ENCODE peak calls at places on chromosome 16, in four cellular contexts. W, H, B and E are unnamed samples. For H3K27me3, the result is how much of the 10 kb centered on the place peaks cover.

GRCh38 chr16:30949655-30950515 is 1.0 kb downstream of the ORAI3 start:
- DNase-seq in W (peak), H (no peak), B (peak), E (no peak)

GRCh38 chr16:15613676-15614075 is 29.3 kb downstream of the MARF1 start:
- DNase-seq in W (peak), H (no peak), B (no peak), E (no peak)

GRCh38 chr16:88781140-88782077 is 3.6 kb downstream of the PIEZO1 start:
- DNase-seq in W (no peak), H (no peak), B (no peak), E (no peak)

GRCh38 chr16:27303256-27304100 is 10.3 kb upstream of the IL4R start:
- DNase-seq in W (no peak), H (no peak), B (peak), E (no peak)

GRCh38 chr16:30839523-30840227 is 52.7 kb upstream of the ZNF629 start:
- DNase-seq in W (no peak), H (no peak), B (peak), E (no peak)

GRCh38 chr16:53626816-53627215 is 76.8 kb downstream of the RPGRIP1L start:
- DNase-seq in W (no peak), H (no peak), B (no peak), E (no peak)

GRCh38 chr16:30786115-30786935 is 680 bp downstream of the ZNF629 start:
- DNase-seq in W (peak), H (no peak), B (peak), E (no peak)

GRCh38 chr16:53091508-53092211 is 36.9 kb downstream of the CHD9 start:
- DNase-seq in W (no peak), H (no peak), B (peak), E (no peak)

GRCh38 chr16:9827062-9827752 is 355.0 kb downstream of the GRIN2A start:
- DNase-seq in W (no peak), H (no peak), B (peak), E (no peak)

GRCh38 chr16:15605869-15606520 is 37.0 kb downstream of the MARF1 start:
- DNase-seq in W (no peak), H (no peak), B (no peak), E (no peak)

GRCh38 chr16:28193530-28194423 is 18.0 kb downstream of the XPO6 start:
- DNase-seq in W (peak), H (no peak), B (no peak), E (no peak)

GRCh38 chr16:58475220-58475619 is 24.7 kb upstream of the NDRG4 start:
- DNase-seq in W (no peak), H (no peak), B (no peak), E (no peak)
- H3K27me3 ChIP-seq in W (under half), H (under half), B (under half), E (under half)

GRCh38 chr16:66135376-66135775 is 231.1 kb upstream of the CDH5 start:
- DNase-seq in W (no peak), H (no peak), B (no peak), E (no peak)
- H3K4me3 ChIP-seq in W (no peak), H (no peak), B (no peak), E (no peak)

GRCh38 chr16:86200722-86201121 is 301.8 kb downstream of the IRF8 start:
- DNase-seq in W (no peak), H (no peak), B (peak), E (no peak)

GRCh38 chr16:86198201-86199118 is 299.5 kb downstream of the IRF8 start:
- DNase-seq in W (no peak), H (no peak), B (no peak), E (no peak)

GRCh38 chr16:86196687-86197391 is 297.9 kb downstream of the IRF8 start:
- DNase-seq in W (no peak), H (no peak), B (no peak), E (no peak)

GRCh38 chr16:86199871-86200700 is 301.1 kb downstream of the IRF8 start:
- DNase-seq in W (no peak), H (no peak), B (peak), E (no peak)

GRCh38 chr16:86199182-86199581 is 300.2 kb downstream of the IRF8 start:
- DNase-seq in W (no peak), H (no peak), B (no peak), E (no peak)
- H3K27me3 ChIP-seq in W (half or more), H (under half), B (under half), E (under half)

DNA sequence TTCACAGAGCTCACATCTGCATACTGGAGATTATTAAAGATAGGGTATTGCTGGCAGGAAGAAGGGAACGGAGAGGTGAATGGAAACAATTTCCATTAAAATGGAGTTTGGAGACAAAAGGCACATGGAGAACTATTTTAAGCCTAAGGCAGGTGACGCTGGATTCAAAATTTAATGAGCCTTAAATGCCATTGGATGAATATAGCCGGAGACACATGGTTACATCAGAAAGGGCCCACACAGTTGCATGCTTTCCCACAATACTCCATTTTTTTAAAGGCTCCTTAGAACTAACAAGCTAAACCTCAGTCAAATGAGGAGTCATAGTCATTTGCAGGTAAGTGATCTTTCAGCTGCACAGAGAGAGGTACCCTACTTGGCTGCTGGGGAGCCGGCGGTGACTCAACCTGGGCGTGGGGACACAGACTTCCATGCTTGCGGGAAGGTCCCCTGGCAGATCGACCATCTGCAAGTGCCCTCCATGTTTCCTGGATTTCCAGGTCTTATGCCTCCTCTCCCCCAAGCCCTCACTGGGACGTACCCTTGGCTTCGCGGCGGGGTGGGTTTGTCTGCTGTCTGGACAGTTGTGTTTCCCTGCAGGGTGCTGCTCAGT is 259.2 kb downstream of the CBLN1 start:
- DNase-seq in W (no peak), H (no peak), B (no peak), E (no peak)
- H3K4me3 ChIP-seq in W (no peak), H (no peak), B (no peak), E (no peak)

GRCh38 chr16:68463904-68464303 is 15.6 kb upstream of the SMPD3 start:
- DNase-seq in W (no peak), H (no peak), B (no peak), E (no peak)
- H3K27me3 ChIP-seq in W (under half), H (under half), B (under half), E (under half)

GRCh38 chr16:21611546-21612384 is 12.4 kb downstream of the METTL9 start:
- DNase-seq in W (peak), H (no peak), B (no peak), E (no peak)

GRCh38 chr16:21611178-21611545 is 11.8 kb downstream of the METTL9 start:
- DNase-seq in W (no peak), H (no peak), B (no peak), E (no peak)

GRCh38 chr16:21610006-21610544 is 10.7 kb downstream of the METTL9 start:
- DNase-seq in W (no peak), H (no peak), B (no peak), E (no peak)

GRCh38 chr16:21610766-21611165 is 11.4 kb downstream of the METTL9 start:
- DNase-seq in W (no peak), H (no peak), B (no peak), E (no peak)

DNA sequence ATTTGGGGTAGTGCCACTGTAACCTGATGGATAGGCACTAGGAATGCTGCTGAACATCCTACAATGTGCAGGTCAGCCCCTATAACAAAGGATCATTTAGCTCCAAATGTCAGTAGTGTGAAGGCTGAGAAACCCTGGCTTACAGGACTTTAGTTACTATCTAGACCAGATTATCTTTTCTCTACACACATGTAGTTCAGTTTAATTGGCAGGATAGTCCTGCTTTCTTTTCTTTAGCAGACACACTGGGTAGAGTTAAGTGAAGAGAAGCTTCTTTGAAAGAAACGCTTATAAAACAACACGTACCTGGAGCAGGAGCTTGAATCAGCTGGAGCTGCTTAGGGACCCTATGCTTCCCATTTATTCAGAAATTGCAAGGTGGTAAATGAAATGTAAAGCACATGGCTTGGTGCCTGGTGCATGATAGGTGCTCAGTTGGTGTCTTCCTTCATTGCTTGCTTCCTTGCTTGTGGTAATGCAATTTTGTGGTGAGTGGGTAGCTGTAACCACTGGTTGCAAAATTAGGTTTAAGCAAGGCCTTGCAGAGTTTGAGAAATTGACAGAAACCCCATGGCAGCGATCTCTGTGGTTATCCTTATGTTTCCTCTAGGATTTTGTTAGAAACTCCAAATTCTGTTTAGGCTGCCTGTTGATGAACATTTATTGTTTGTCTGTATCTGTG is 9.4 kb downstream of the METTL9 start:
- DNase-seq in W (no peak), H (no peak), B (no peak), E (no peak)
- H3K4me3 ChIP-seq in W (no peak), H (no peak), B (no peak), E (no peak)